ENCODE peak calls at places on chromosomes 16 and 17, in nine cellular contexts. B is ascending aorta, R is sigmoid colon, F is body of pancreas, X is breast epithelium, Q is suprapubic skin, G is A549, T is mesendoderm, S is stomach. V is an unnamed sample. For H3K4me1, the result is how much of the 10 kb centered on the place peaks cover.

GRCh38 chr17:9124554-9124935 is 103.2 kb downstream of the NTN1 start:
- DNase-seq in B (no peak), R (no peak), F (no peak), X (no peak), Q (no peak), G (no peak), T (no peak), S (no peak), V (no peak)

GRCh38 chr17:48492401-48493298 is 38.2 kb downstream of the HOXB1 start:
- DNase-seq in B (peak), R (peak), F (peak), X (peak), Q (peak), G (peak), T (no peak), S (peak), V (peak)

GRCh38 chr17:43790311-43790940 is 10.2 kb downstream of the CFAP97D1 start:
- DNase-seq in B (no peak), R (no peak), F (no peak), X (no peak), Q (no peak), G (no peak), T (peak), S (no peak), V (no peak)

GRCh38 chr16:69481901-69482341 is 57.5 kb downstream of the CYB5B start:
- DNase-seq in B (peak), R (peak), F (peak), X (peak), Q (peak), G (no peak), T (peak), S (peak), V (peak)

GRCh38 chr16:85428168-85428898 is 184.8 kb upstream of the GSE1 start:
- DNase-seq in B (no peak), R (peak), F (peak), X (no peak), Q (peak), G (peak), T (no peak), S (peak), V (peak)

GRCh38 chr16:8730335-8730915 is 56.0 kb downstream of the ABAT start:
- DNase-seq in B (no peak), R (peak), F (peak), X (no peak), Q (peak), G (no peak), T (no peak), S (no peak), V (no peak)

GRCh38 chr16:50469744-50470301 is 78.4 kb upstream of the NKD1 start:
- DNase-seq in B (no peak), R (no peak), F (peak), X (no peak), Q (peak), G (no peak), T (peak), S (no peak), V (no peak)

GRCh38 chr17:82412535-82413520 is 5.3 kb upstream of the HEXD start:
- DNase-seq in B (no peak), R (no peak), F (peak), X (no peak), Q (no peak), G (no peak), T (no peak), S (no peak), V (no peak)

GRCh38 chr16:9402293-9402865 is 310.9 kb downstream of the HAPSTR1 start:
- DNase-seq in B (no peak), R (no peak), F (no peak), X (no peak), Q (no peak), G (no peak), T (no peak), S (no peak), V (no peak)

GRCh38 chr17:82400830-82401229 is 17.3 kb upstream of the HEXD start:
- DNase-seq in B (no peak), R (no peak), F (no peak), X (no peak), Q (no peak), G (no peak), T (no peak), S (peak), V (peak)

GRCh38 chr17:77888242-77889134 is 70.0 kb upstream of the TNRC6C start:
- DNase-seq in B (no peak), R (peak), F (no peak), X (no peak), Q (peak), G (no peak), T (no peak), S (no peak), V (no peak)

GRCh38 chr16:47732806-47733150 is 271.6 kb downstream of the PHKB start:
- DNase-seq in B (no peak), R (no peak), F (no peak), X (no peak), Q (no peak), G (peak), T (peak), S (no peak), V (no peak)

GRCh38 chr16:85934210-85934609 is 35.2 kb downstream of the IRF8 start:
- DNase-seq in B (no peak), R (no peak), F (no peak), X (no peak), Q (no peak), G (no peak), T (no peak), S (no peak), V (no peak)

GRCh38 chr17:5184284-5184683 is 7.4 kb downstream of the ZNF594 start:
- DNase-seq in B (no peak), R (no peak), F (no peak), X (no peak), Q (no peak), G (no peak), T (no peak), S (no peak), V (no peak)

GRCh38 chr16:57585051-57585687 is 42.7 kb downstream of the ADGRG5 start:
- DNase-seq in B (no peak), R (peak), F (no peak), X (no peak), Q (no peak), G (no peak), T (no peak), S (no peak), V (no peak)

GRCh38 chr16:89847930-89848297 is 19.6 kb downstream of the SPIRE2 start:
- DNase-seq in B (no peak), R (no peak), F (no peak), X (no peak), Q (no peak), G (no peak), T (no peak), S (no peak), V (no peak)

GRCh38 chr17:49776864-49777263 is 11.6 kb upstream of the KAT7 start:
- DNase-seq in B (peak), R (peak), F (no peak), X (no peak), Q (no peak), G (no peak), T (no peak), S (no peak), V (no peak)

GRCh38 chr16:879461-879861 is 78.9 kb upstream of the GNG13 start:
- DNase-seq in B (no peak), R (peak), F (peak), X (no peak), Q (no peak), G (no peak), T (no peak), S (no peak), V (peak)

GRCh38 chr16:26530584-26531289 is 536.0 kb upstream of the C16orf82 start:
- DNase-seq in B (no peak), R (no peak), F (no peak), X (no peak), Q (no peak), G (no peak), T (peak), S (no peak), V (no peak)

GRCh38 chr17:50312311-50312710 is 33.6 kb upstream of the XYLT2 start:
- DNase-seq in B (no peak), R (no peak), F (no peak), X (no peak), Q (no peak), G (no peak), T (peak), S (peak), V (no peak)

GRCh38 chr16:52494621-52495020 is 52.3 kb downstream of the TOX3 start:
- DNase-seq in B (no peak), R (no peak), F (no peak), X (no peak), Q (no peak), G (no peak), T (no peak), S (no peak), V (no peak)

GRCh38 chr17:65093930-65094329 is 37.4 kb upstream of the GNA13 start:
- DNase-seq in B (no peak), R (no peak), F (no peak), X (no peak), Q (no peak), G (no peak), T (peak), S (no peak), V (no peak)

GRCh38 chr16:68084504-68085258 is 489 bp upstream of the NFATC3 start:
- DNase-seq in B (peak), R (peak), F (peak), X (peak), Q (peak), G (peak), T (peak), S (peak), V (peak)

GRCh38 chr17:68200689-68201424 is 47.0 kb upstream of the AMZ2 start:
- DNase-seq in B (peak), R (peak), F (peak), X (peak), Q (peak), G (peak), T (peak), S (peak), V (peak)
- H3K4me1 ChIP-seq in B (under half), R (half or more), F (half or more), X (under half), Q (half or more), G (under half), T (under half), S (half or more), V (under half)

DNA sequence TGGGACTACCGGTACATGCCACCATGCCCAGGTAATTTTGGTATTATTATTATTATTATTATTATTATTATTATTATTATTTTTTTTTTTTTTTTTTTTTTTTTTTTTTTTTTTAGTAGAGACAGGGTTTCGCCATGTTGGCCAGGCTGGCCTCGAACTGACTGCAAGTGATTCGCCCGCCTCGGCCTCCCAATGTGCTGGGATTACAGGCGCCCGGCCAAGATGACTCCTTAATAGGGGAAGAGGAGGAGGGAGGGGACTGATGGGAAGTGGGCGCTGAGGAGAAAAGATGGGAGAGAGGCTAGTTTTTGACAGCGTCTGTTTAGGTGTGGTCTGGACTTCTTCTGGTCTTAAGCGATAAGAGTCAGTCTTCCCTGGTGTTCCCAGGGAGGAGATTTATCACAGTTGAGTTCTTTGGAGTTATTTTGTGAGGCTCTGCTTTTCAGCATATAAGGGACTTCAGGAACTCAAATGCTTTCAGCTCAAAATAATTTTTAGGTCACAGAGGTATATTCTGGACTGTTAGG is 34.4 kb upstream of the SLC5A10 start:
- DNase-seq in B (no peak), R (no peak), F (no peak), X (no peak), Q (no peak), G (no peak), T (no peak), S (no peak), V (no peak)
- H3K27ac ChIP-seq in B (no peak), R (no peak), F (no peak), X (no peak), Q (no peak), G (peak), T (no peak), S (no peak), V (no peak)

DNA sequence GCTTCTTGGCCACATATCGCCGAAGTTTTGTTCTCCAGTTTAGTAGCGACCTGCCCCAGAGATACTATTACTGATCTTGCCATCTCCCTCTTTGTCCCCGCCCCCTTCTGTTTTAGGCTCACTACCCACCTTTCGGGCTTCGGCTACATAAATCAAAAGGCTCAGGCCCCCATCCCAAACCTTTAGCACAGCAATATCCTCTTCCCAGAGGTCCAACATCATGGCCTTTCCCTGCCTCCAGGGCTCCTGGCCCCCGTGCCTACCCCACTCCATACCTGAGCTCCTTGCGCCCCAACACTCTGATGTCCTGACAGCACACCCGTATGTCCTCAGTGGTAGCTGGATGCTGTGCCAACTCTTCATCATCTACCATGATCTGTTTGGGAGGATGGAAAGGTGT is 2.9 kb upstream of the PSMC5 start:
- DNase-seq in B (no peak), R (no peak), F (no peak), X (no peak), Q (no peak), G (no peak), T (no peak), S (no peak), V (no peak)
- H3K4me1 ChIP-seq in B (under half), R (under half), F (under half), X (under half), Q (under half), G (under half), T (under half), S (under half), V (half or more)

DNA sequence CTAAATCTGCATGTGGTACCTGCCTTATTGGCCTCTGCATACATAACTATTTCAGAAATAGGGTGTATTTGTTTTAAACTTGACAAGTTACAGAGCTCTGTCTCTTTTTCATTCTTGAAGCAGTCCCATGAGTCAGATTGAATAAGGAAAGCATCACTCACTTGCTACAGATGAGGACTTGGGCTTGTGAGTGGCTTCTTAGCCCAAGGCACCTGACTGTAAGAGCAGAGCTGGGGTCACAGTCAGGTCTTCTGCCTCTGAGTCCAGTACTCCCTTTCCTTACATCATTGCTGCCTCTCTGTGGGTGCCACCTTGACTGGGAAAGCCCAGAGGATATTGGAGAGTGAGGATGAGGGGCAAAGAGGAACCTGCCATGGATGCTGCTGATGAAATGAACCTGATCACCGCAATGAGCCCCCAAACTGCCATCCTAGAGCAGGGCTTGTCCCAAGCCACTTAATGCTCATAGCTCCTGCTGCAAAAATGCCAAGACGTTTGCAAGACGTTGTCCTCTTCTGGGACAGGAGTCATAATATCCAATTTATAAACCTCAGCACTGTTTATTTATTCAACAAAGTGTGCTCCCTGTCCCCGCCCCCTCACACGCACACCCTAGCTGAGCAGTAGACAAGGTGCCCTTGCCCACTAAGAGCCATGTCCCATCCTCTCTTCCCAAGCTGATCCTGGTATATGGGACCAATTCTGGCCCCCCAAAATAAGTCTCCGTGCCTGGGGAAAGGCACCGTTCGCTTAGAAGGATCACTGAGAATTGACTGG is 74.1 kb downstream of the CCDC182 start:
- DNase-seq in B (peak), R (no peak), F (no peak), X (no peak), Q (peak), G (no peak), T (no peak), S (no peak), V (no peak)
- H3K27ac ChIP-seq in B (no peak), R (no peak), F (no peak), X (peak), Q (no peak), G (peak), T (no peak), S (no peak), V (no peak)

DNA sequence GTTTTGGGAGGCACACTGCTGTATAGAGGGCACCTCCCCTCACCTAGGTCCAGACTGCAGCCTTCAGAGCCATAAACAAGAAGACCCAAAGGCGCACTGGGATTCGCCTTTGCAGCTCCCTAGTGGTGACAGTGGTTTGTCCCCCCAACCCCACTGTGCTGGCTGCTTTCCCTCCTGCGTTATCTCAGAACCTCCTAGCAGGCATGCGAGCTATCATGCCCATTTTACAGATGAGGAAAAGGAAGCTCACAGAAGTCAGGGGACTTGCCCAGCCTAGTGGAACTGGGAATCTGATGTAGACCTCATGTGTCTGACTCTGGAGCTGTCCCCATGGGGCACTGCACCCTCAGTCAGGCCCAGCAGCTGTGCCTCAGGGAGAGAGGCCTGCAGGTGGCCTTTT is 115.2 kb downstream of the CLEC16A start:
- DNase-seq in B (no peak), R (peak), F (no peak), X (no peak), Q (no peak), G (no peak), T (no peak), S (no peak), V (no peak)
- H3K4me1 ChIP-seq in B (under half), R (under half), F (under half), X (under half), Q (under half), G (under half), T (under half), S (under half), V (under half)

DNA sequence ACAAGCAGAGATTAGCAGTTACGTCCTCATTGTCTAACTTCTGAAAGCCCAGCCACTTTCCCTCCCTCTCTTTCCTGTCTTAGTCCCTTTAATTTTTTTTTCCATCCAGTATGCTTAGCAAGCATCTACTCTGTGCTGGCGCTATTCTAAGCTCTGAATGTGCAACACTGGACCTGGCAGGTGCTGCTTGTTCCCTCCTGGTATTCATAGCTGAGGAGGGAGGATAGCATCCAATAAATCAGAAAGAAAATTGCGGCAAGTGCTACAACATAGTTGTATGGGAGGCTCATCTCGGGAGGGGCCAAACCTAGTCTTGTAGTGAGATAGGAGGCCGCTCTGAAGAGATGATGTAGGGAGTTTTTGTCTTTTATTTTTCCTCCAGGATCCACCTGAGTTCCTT is 457.3 kb upstream of the HSBP1 start:
- DNase-seq in B (no peak), R (no peak), F (no peak), X (no peak), Q (no peak), G (no peak), T (no peak), S (no peak), V (no peak)
- H3K27ac ChIP-seq in B (no peak), R (no peak), F (no peak), X (no peak), Q (peak), G (no peak), T (no peak), S (no peak), V (no peak)

V was measured in left lung.